ENCODE peak calls at places on chromosomes 16 and 17, in seven cellular contexts. W, I, V, F, O, P and L are unnamed samples.
A peak's percentile ranks its signal among the peaks of the same experiment; 100 is the strongest.

GRCh38 chr17:19387921-19388521 is 1.0 kb upstream of the MFAP4 start:
- DNase-seq in W (no peak), I (no peak), V (no peak), F (peak; percentile 76), O (no peak), P (no peak), L (no peak)

GRCh38 chr17:35433075-35433894 is 985 bp upstream of the SLFN12 start:
- DNase-seq in W (peak; percentile 35), I (peak; percentile 40), V (peak; percentile 55), F (peak; percentile 100), O (no peak), P (peak; percentile 18), L (no peak)

GRCh38 chr17:28174352-28175046 is 132.0 kb downstream of the NLK start:
- DNase-seq in W (no peak), I (peak; percentile 8), V (no peak), F (no peak), O (no peak), P (no peak), L (no peak)

GRCh38 chr17:2055494-2056220 is 754 bp downstream of the HIC1 start:
- DNase-seq in W (no peak), I (no peak), V (no peak), F (no peak), O (no peak), P (peak; percentile 34), L (no peak)

GRCh38 chr16:74297296-74297665 is 667 bp downstream of the PSMD7 start:
- DNase-seq in W (no peak), I (peak; percentile 11), V (peak; percentile 34), F (peak; percentile 31), O (no peak), P (peak; percentile 28), L (no peak)

GRCh38 chr16:14454391-14454790 is 175.7 kb downstream of the PARN start:
- DNase-seq in W (no peak), I (no peak), V (no peak), F (peak; percentile 52), O (no peak), P (no peak), L (no peak)

GRCh38 chr16:85675528-85675927 is 13.2 kb downstream of the GINS2 start:
- DNase-seq in W (no peak), I (no peak), V (no peak), F (peak; percentile 35), O (no peak), P (no peak), L (no peak)

GRCh38 chr17:51739245-51739886 is 419.1 kb downstream of the CA10 start:
- DNase-seq in W (no peak), I (no peak), V (no peak), F (no peak), O (no peak), P (no peak), L (no peak)

GRCh38 chr16:10083301-10083700 is 98.9 kb downstream of the GRIN2A start:
- DNase-seq in W (no peak), I (no peak), V (no peak), F (peak; percentile 62), O (no peak), P (no peak), L (no peak)

GRCh38 chr16:90018297-90019200 is 707 bp downstream of the DBNDD1 start:
- DNase-seq in W (no peak), I (no peak), V (no peak), F (peak; percentile 22), O (no peak), P (peak; percentile 54), L (no peak)

GRCh38 chr16:68754117-68754792 is 17.2 kb downstream of the CDH1 start:
- DNase-seq in W (no peak), I (no peak), V (no peak), F (no peak), O (no peak), P (no peak), L (no peak)

GRCh38 chr16:25038239-25038954 is 23.2 kb upstream of the ARHGAP17 start:
- DNase-seq in W (no peak), I (no peak), V (no peak), F (no peak), O (no peak), P (no peak), L (no peak)